ENCODE peak calls at places on chromosome 1, in four cellular contexts. One of them, this sample, is unnamed.

GRCh38 chr1:77170687-77171086 is 48.5 kb downstream of the PIGK start:
- DNase-seq in putamen: no peak
- DNase-seq in SHP77: no peak
- DNase-seq in prostate gland: no peak
- DNase-seq in this sample: no peak

GRCh38 chr1:64877151-64877550 is 89.2 kb downstream of the JAK1 start:
- DNase-seq in prostate gland: no peak
- DNase-seq in putamen: no peak
- DNase-seq in SHP77: no peak
- DNase-seq in this sample: no peak

GRCh38 chr1:180953791-180954721 is 41.4 kb downstream of the KIAA1614 start:
- DNase-seq in SHP77: no peak
- DNase-seq in prostate gland: peak
- DNase-seq in putamen: peak
- DNase-seq in this sample: no peak

GRCh38 chr1:31335007-31335406 is 37.9 kb downstream of the FABP3 start:
- DNase-seq in putamen: peak
- DNase-seq in SHP77: peak
- DNase-seq in prostate gland: peak
- DNase-seq in this sample: peak

GRCh38 chr1:158117854-158118691 is 62.6 kb upstream of the CD1D start:
- DNase-seq in putamen: peak
- DNase-seq in prostate gland: peak
- DNase-seq in SHP77: no peak
- DNase-seq in this sample: no peak

GRCh38 chr1:29249170-29249691 is 12.9 kb downstream of the PTPRU start:
- DNase-seq in prostate gland: no peak
- DNase-seq in SHP77: no peak
- DNase-seq in putamen: no peak
- DNase-seq in this sample: no peak

GRCh38 chr1:52127181-52128175 is 14.4 kb upstream of the ZFYVE9 start:
- DNase-seq in prostate gland: peak
- DNase-seq in putamen: no peak
- DNase-seq in SHP77: peak
- DNase-seq in this sample: peak

GRCh38 chr1:153339802-153340201 is 8.8 kb downstream of the PGLYRP4 start:
- DNase-seq in SHP77: no peak
- DNase-seq in prostate gland: no peak
- DNase-seq in putamen: no peak
- DNase-seq in this sample: no peak

This sample was measured in SK-N-DZ.